ENCODE peak calls at places on chromosomes 13 and 19, in ten cellular contexts. N, O, L, H, B, D, J, V, Q and F are unnamed samples.
A peak's percentile ranks its signal among the peaks of the same experiment; 100 is the strongest.

GRCh38 chr13:87128006-87128405 is 543.2 kb upstream of the SLITRK5 start:
- DNase-seq in L (no peak), H (no peak), D (no peak), O (no peak), B (no peak), J (no peak), N (peak; percentile 28), V (no peak), Q (no peak), F (no peak)

GRCh38 chr13:18212873-18213272 is 968.8 kb downstream of the TUBA3C start:
- DNase-seq in D (no peak), Q (no peak), B (no peak), J (no peak), H (no peak), L (no peak), N (no peak), O (no peak), V (no peak), F (no peak)

GRCh38 chr13:110221331-110221730 is 85.6 kb downstream of the COL4A1 start:
- DNase-seq in V (no peak), O (no peak), L (no peak), B (no peak), J (no peak), D (no peak), N (no peak), H (no peak), Q (no peak), F (no peak)

GRCh38 chr13:33493672-33494365 is 208.3 kb upstream of the STARD13 start:
- DNase-seq in L (no peak), D (no peak), B (no peak), J (no peak), N (no peak), Q (no peak), V (no peak), H (no peak), O (no peak), F (no peak)

GRCh38 chr13:95512957-95513356 is 39.6 kb upstream of the CLDN10 start:
- DNase-seq in O (no peak), Q (no peak), B (no peak), V (no peak), L (no peak), N (no peak), J (no peak), H (no peak), D (no peak), F (no peak)

GRCh38 chr19:7500811-7501450 is 12.1 kb upstream of the PEX11G start:
- DNase-seq in Q (peak; percentile 58), L (no peak), D (peak; percentile 77), N (no peak), H (peak; percentile 86), J (no peak), B (peak; percentile 83), O (peak; percentile 74), V (no peak), F (peak; percentile 83)

GRCh38 chr13:33004454-33004853 is 11.8 kb upstream of the KL start:
- DNase-seq in N (no peak), L (peak; percentile 43), B (no peak), D (no peak), Q (no peak), O (no peak), H (no peak), J (peak; percentile 21), V (peak; percentile 67), F (no peak)

GRCh38 chr19:17075860-17076538 is 422 bp downstream of the MYO9B start:
- DNase-seq in N (no peak), Q (peak; percentile 59), V (peak; percentile 70), J (peak; percentile 56), O (peak; percentile 51), B (peak; percentile 18), D (peak; percentile 55), L (peak; percentile 49), H (peak; percentile 80), F (peak; percentile 66)

GRCh38 chr19:18388328-18389094 is 2.6 kb downstream of the GDF15 start:
- DNase-seq in V (peak; percentile 92), L (peak; percentile 88), Q (peak; percentile 82), N (no peak), D (peak; percentile 88), H (peak; percentile 95), B (peak; percentile 83), O (peak; percentile 88), J (peak; percentile 84), F (peak; percentile 96)

GRCh38 chr13:42028113-42028799 is 20.2 kb upstream of the DGKH start:
- DNase-seq in Q (peak; percentile 31), J (no peak), D (peak; percentile 84), H (no peak), O (peak; percentile 70), B (no peak), N (no peak), V (no peak), L (no peak), F (no peak)

GRCh38 chr13:89003656-89004055 is 1332.5 kb downstream of the SLITRK5 start:
- DNase-seq in O (no peak), D (no peak), L (no peak), B (no peak), N (no peak), V (no peak), Q (no peak), H (no peak), J (no peak), F (no peak)

GRCh38 chr19:40583283-40583682 is 6.6 kb downstream of the SHKBP1 start:
- DNase-seq in J (no peak), O (no peak), L (no peak), Q (no peak), D (no peak), V (no peak), H (no peak), N (no peak), B (no peak), F (no peak)

GRCh38 chr13:78372581-78372980 is 230.8 kb downstream of the POU4F1 start:
- DNase-seq in V (no peak), Q (no peak), D (no peak), O (no peak), B (no peak), H (no peak), L (no peak), J (no peak), N (peak; percentile 45), F (no peak)

GRCh38 chr13:110387451-110388140 is 80.5 kb downstream of the COL4A2 start:
- DNase-seq in B (no peak), N (no peak), Q (no peak), H (peak; percentile 55), D (no peak), V (peak; percentile 61), L (peak; percentile 51), O (peak; percentile 36), J (peak; percentile 74), F (peak; percentile 25)

DNA sequence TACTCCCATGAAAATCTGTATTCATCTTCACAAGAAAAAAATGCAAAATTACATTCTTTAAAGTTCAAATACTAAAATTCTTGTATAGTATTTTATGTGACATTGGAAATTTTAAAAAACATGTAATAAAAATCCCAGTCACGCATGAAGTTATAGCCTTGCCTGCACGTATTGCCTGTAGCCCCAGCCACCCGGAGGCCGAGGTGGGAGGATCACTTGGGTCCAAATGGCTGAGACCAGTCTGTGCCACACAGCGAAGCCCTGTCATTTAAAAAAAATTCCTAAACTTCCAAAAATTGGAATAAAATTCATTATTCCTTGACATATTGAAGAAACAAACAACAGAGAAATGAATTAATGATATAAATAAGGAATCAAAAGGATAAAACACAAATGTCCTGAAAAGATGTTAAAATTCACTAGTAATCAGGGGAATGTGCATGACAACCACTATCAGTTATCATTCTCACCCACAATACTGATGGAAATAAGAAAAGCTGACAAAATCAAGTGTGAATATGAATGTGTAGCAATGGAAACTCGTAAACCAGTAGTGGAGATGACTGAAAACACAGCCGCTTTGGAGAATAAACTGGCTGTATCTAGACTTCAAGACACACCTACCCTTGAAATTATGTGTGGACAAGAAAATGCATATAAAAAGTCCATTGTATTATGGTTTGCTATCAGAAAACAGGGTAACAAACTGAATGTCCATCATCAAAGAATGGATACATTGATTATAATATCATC is 7.5 kb downstream of the CARD8 start:
- DNase-seq in Q (no peak), H (no peak), V (no peak), L (no peak), D (no peak), B (no peak), O (no peak), J (no peak), N (no peak), F (peak; percentile 26)
- H3K4me3 ChIP-seq in Q (peak overlapping the region; percentile 34), H (no peak overlapping the region), V (peak overlapping the region; percentile 56), L (peak overlapping the region; percentile 55), D (peak overlapping the region; percentile 12), B (no peak overlapping the region), O (no peak overlapping the region), J (no peak overlapping the region), N (no peak overlapping the region), F (peak overlapping the region; percentile 65)

GRCh38 chr19:37778613-37779138 is 710 bp downstream of the ZNF573 start:
- DNase-seq in J (no peak), O (peak; percentile 10), D (no peak), Q (no peak), L (no peak), V (no peak), B (no peak), H (no peak), N (no peak), F (no peak)

DNA sequence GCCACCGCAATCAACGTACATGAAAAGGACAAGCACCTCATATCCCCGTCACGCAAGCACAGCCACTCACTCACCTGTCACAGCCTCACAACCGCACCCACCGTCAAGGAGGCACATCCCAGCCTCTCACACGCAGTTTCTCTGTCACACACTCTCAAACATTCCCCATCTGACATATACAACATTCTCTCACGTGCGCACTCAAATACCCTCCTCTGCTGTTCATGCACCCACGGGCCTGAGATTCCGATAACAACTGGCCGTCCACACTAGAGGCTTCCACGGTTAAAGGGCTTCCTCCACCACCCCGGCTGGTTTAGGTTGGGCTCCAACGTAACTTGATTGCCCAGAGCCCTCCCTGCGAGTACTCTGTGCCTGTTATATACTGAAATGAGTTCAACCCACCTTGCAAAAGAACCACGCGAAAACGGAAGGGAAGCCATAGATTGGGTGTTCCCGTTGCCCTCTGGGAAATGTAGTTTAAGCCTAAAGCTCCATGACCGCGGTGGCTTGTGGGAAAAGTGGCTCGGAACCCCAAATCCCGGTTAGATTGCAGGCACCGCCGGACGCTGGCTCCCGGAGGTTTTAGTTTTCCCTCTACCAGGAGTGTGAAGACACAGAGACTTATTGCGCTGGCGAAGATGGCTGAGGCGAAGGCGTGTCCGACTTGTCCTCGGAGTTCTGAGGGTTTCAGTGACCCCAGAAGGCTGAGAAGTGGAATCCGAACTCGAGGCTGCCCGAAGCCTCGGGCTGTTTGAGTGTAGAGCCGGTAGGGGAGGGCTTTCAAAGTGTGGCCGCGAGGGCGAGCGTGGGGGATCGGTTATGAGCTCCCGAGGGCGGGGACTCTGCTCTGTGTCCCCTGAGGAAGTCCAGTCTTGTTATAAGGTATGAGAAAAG is at the start of gene ZNF573:
- DNase-seq in L (peak; percentile 80), B (peak; percentile 71), O (peak; percentile 86), V (peak; percentile 88), H (peak; percentile 83), Q (peak; percentile 83), J (peak; percentile 80), N (peak; percentile 77), D (peak; percentile 93), F (peak; percentile 84)
- TF ChIP-seq CTCF in L (peak; percentile 31), B (no peak), O (peak; percentile 33), V (peak; percentile 23), H (no peak), Q (peak; percentile 13), J (peak; percentile 9), N (peak; percentile 39), D (no peak), F (no peak)

GRCh38 chr13:40981949-40982348 is 37.2 kb downstream of the ELF1 start:
- DNase-seq in O (no peak), D (no peak), L (no peak), Q (no peak), N (no peak), H (no peak), B (no peak), V (no peak), J (no peak), F (no peak)
- H3K4me3 ChIP-seq in O (peak overlapping the region; percentile 2), D (no peak overlapping the region), L (peak overlapping the region; percentile 49), Q (peak overlapping the region; percentile 17), N (no peak overlapping the region), H (no peak overlapping the region), B (no peak overlapping the region), V (peak overlapping the region; percentile 44), J (no peak overlapping the region), F (peak overlapping the region; percentile 72)

GRCh38 chr13:113929628-113930615 is 44.0 kb downstream of the C13orf46 start:
- DNase-seq in J (peak; percentile 47), H (no peak), D (no peak), Q (no peak), V (no peak), O (no peak), N (no peak), B (no peak), L (no peak), F (no peak)
- TF ChIP-seq CTCF in J (no peak), H (no peak), D (no peak), Q (no peak), V (no peak), O (no peak), N (no peak), B (no peak), L (no peak), F (no peak)